ENCODE peak calls at places on chromosome 11, in six cellular contexts. One of them, this sample, is unnamed. For H3K36me3 and H3K27me3, the result is how much of the 10 kb centered on the place peaks cover.

GRCh38 chr11:111631666-111632039 is 29.4 kb downstream of the SIK2 start:
- DNase-seq in body of pancreas: no peak
- DNase-seq in mammary epithelial cell: peak
- DNase-seq in transverse colon: no peak
- DNase-seq in gastrocnemius medialis: no peak
- DNase-seq in WERI-Rb-1: no peak
- DNase-seq in this sample: no peak

GRCh38 chr11:124732230-124732629 is 7.5 kb upstream of the NRGN start:
- DNase-seq in mammary epithelial cell: no peak
- DNase-seq in body of pancreas: no peak
- DNase-seq in transverse colon: no peak
- DNase-seq in WERI-Rb-1: no peak
- DNase-seq in gastrocnemius medialis: peak
- DNase-seq in this sample: no peak

GRCh38 chr11:120073196-120073595 is 64.7 kb downstream of the TRIM29 start:
- DNase-seq in transverse colon: no peak
- DNase-seq in gastrocnemius medialis: peak
- DNase-seq in WERI-Rb-1: peak
- DNase-seq in mammary epithelial cell: no peak
- DNase-seq in body of pancreas: no peak
- DNase-seq in this sample: no peak

GRCh38 chr11:40328890-40329617 is 1130.4 kb downstream of the LRRC4C start:
- DNase-seq in WERI-Rb-1: no peak
- DNase-seq in mammary epithelial cell: peak
- DNase-seq in transverse colon: peak
- DNase-seq in body of pancreas: peak
- DNase-seq in gastrocnemius medialis: no peak
- DNase-seq in this sample: no peak

GRCh38 chr11:85263328-85263727 is 363.8 kb downstream of the DLG2 start:
- DNase-seq in transverse colon: no peak
- DNase-seq in mammary epithelial cell: no peak
- DNase-seq in WERI-Rb-1: no peak
- DNase-seq in gastrocnemius medialis: no peak
- DNase-seq in body of pancreas: no peak
- DNase-seq in this sample: no peak

GRCh38 chr11:22244986-22245592 is 52.2 kb downstream of the ANO5 start:
- DNase-seq in transverse colon: peak
- DNase-seq in gastrocnemius medialis: peak
- DNase-seq in WERI-Rb-1: peak
- DNase-seq in mammary epithelial cell: peak
- DNase-seq in body of pancreas: peak
- DNase-seq in this sample: peak

GRCh38 chr11:61854206-61854875 is 26.2 kb downstream of the FADS2 start:
- DNase-seq in transverse colon: no peak
- DNase-seq in mammary epithelial cell: no peak
- DNase-seq in body of pancreas: no peak
- DNase-seq in WERI-Rb-1: no peak
- DNase-seq in gastrocnemius medialis: no peak
- DNase-seq in this sample: no peak

GRCh38 chr11:7252683-7253213 is 1.0 kb downstream of the SYT9 start:
- DNase-seq in WERI-Rb-1: no peak
- DNase-seq in body of pancreas: peak
- DNase-seq in mammary epithelial cell: no peak
- DNase-seq in transverse colon: no peak
- DNase-seq in gastrocnemius medialis: no peak
- DNase-seq in this sample: no peak

GRCh38 chr11:10666976-10667892 is 26.3 kb downstream of the IRAG1 start:
- DNase-seq in mammary epithelial cell: no peak
- DNase-seq in transverse colon: no peak
- DNase-seq in gastrocnemius medialis: no peak
- DNase-seq in WERI-Rb-1: no peak
- DNase-seq in body of pancreas: no peak
- DNase-seq in this sample: no peak

GRCh38 chr11:64546600-64546999 is 44.4 kb upstream of the SLC22A12 start:
- DNase-seq in transverse colon: no peak
- DNase-seq in body of pancreas: no peak
- DNase-seq in mammary epithelial cell: no peak
- DNase-seq in WERI-Rb-1: peak
- DNase-seq in gastrocnemius medialis: no peak
- DNase-seq in this sample: no peak

GRCh38 chr11:38476808-38477565 is 1879.0 kb upstream of the RAG2 start:
- DNase-seq in gastrocnemius medialis: no peak
- DNase-seq in mammary epithelial cell: no peak
- DNase-seq in body of pancreas: no peak
- DNase-seq in WERI-Rb-1: no peak
- DNase-seq in transverse colon: no peak
- DNase-seq in this sample: no peak

GRCh38 chr11:59560290-59560701 is 49.0 kb downstream of the OR4D9 start:
- DNase-seq in transverse colon: peak
- DNase-seq in mammary epithelial cell: peak
- DNase-seq in body of pancreas: peak
- DNase-seq in WERI-Rb-1: peak
- DNase-seq in gastrocnemius medialis: peak
- DNase-seq in this sample: peak

GRCh38 chr11:30990625-30991348 is 378.8 kb downstream of the DCDC1 start:
- DNase-seq in mammary epithelial cell: no peak
- DNase-seq in gastrocnemius medialis: no peak
- DNase-seq in transverse colon: no peak
- DNase-seq in body of pancreas: no peak
- DNase-seq in WERI-Rb-1: no peak
- DNase-seq in this sample: no peak

GRCh38 chr11:12249590-12250260 is 127.6 kb upstream of the PARVA start:
- DNase-seq in gastrocnemius medialis: no peak
- DNase-seq in transverse colon: peak
- DNase-seq in body of pancreas: peak
- DNase-seq in mammary epithelial cell: no peak
- DNase-seq in WERI-Rb-1: no peak
- DNase-seq in this sample: no peak

GRCh38 chr11:101061606-101062005 is 68.0 kb downstream of the PGR start:
- DNase-seq in transverse colon: no peak
- DNase-seq in WERI-Rb-1: no peak
- DNase-seq in mammary epithelial cell: no peak
- DNase-seq in body of pancreas: no peak
- DNase-seq in gastrocnemius medialis: no peak
- DNase-seq in this sample: no peak

GRCh38 chr11:131969261-131969660 is 598.8 kb downstream of the NTM start:
- DNase-seq in gastrocnemius medialis: no peak
- DNase-seq in mammary epithelial cell: no peak
- DNase-seq in WERI-Rb-1: no peak
- DNase-seq in transverse colon: no peak
- DNase-seq in body of pancreas: no peak
- DNase-seq in this sample: no peak

GRCh38 chr11:112229746-112230433 is 3.7 kb downstream of the PTS start:
- DNase-seq in mammary epithelial cell: no peak
- DNase-seq in body of pancreas: no peak
- DNase-seq in transverse colon: no peak
- DNase-seq in gastrocnemius medialis: no peak
- DNase-seq in WERI-Rb-1: no peak
- DNase-seq in this sample: no peak

GRCh38 chr11:126391286-126391954 is 35.9 kb downstream of the ST3GAL4 start:
- DNase-seq in WERI-Rb-1: no peak
- DNase-seq in transverse colon: no peak
- DNase-seq in body of pancreas: no peak
- DNase-seq in gastrocnemius medialis: no peak
- DNase-seq in mammary epithelial cell: no peak
- DNase-seq in this sample: no peak

GRCh38 chr11:32435511-32435946 is at the start of gene WT1:
- DNase-seq in mammary epithelial cell: no peak
- DNase-seq in transverse colon: no peak
- DNase-seq in gastrocnemius medialis: no peak
- DNase-seq in WERI-Rb-1: no peak
- DNase-seq in body of pancreas: no peak
- DNase-seq in this sample: peak

GRCh38 chr11:61445535-61445934 is 15.6 kb downstream of the SDHAF2 start:
- DNase-seq in mammary epithelial cell: no peak
- DNase-seq in transverse colon: no peak
- DNase-seq in gastrocnemius medialis: no peak
- DNase-seq in body of pancreas: no peak
- DNase-seq in WERI-Rb-1: no peak
- DNase-seq in this sample: no peak

GRCh38 chr11:107689317-107690202 is 22.3 kb downstream of the SLN start:
- DNase-seq in WERI-Rb-1: peak
- DNase-seq in body of pancreas: peak
- DNase-seq in gastrocnemius medialis: peak
- DNase-seq in transverse colon: peak
- DNase-seq in mammary epithelial cell: peak
- DNase-seq in this sample: peak

GRCh38 chr11:120399312-120399711 is 63.1 kb downstream of the ARHGEF12 start:
- DNase-seq in WERI-Rb-1: no peak
- DNase-seq in transverse colon: no peak
- DNase-seq in mammary epithelial cell: no peak
- DNase-seq in gastrocnemius medialis: no peak
- DNase-seq in body of pancreas: no peak
- DNase-seq in this sample: no peak

GRCh38 chr11:824292-824880 is 3.3 kb upstream of the CRACR2B start:
- DNase-seq in WERI-Rb-1: peak
- DNase-seq in transverse colon: peak
- DNase-seq in mammary epithelial cell: no peak
- DNase-seq in gastrocnemius medialis: peak
- DNase-seq in body of pancreas: peak
- DNase-seq in this sample: no peak

GRCh38 chr11:83508804-83509203 is 222.6 kb upstream of the CCDC90B start:
- DNase-seq in mammary epithelial cell: no peak
- DNase-seq in gastrocnemius medialis: no peak
- DNase-seq in WERI-Rb-1: no peak
- DNase-seq in transverse colon: peak
- DNase-seq in body of pancreas: no peak
- DNase-seq in this sample: no peak

GRCh38 chr11:108958446-108959123 is 293.7 kb downstream of the DDX10 start:
- DNase-seq in transverse colon: no peak
- DNase-seq in WERI-Rb-1: no peak
- DNase-seq in body of pancreas: no peak
- DNase-seq in gastrocnemius medialis: no peak
- DNase-seq in mammary epithelial cell: peak
- DNase-seq in this sample: no peak

GRCh38 chr11:61498767-61499341 is 9.7 kb upstream of the LRRC10B start:
- DNase-seq in mammary epithelial cell: no peak
- DNase-seq in gastrocnemius medialis: no peak
- DNase-seq in body of pancreas: no peak
- DNase-seq in WERI-Rb-1: no peak
- DNase-seq in transverse colon: no peak
- DNase-seq in this sample: peak

GRCh38 chr11:66956689-66957290 is 1.4 kb downstream of the PC start:
- DNase-seq in body of pancreas: no peak
- DNase-seq in transverse colon: no peak
- DNase-seq in WERI-Rb-1: no peak
- DNase-seq in gastrocnemius medialis: no peak
- DNase-seq in mammary epithelial cell: peak
- DNase-seq in this sample: peak

GRCh38 chr11:10051868-10052586 is 242.0 kb downstream of the SBF2 start:
- DNase-seq in body of pancreas: no peak
- DNase-seq in mammary epithelial cell: no peak
- DNase-seq in gastrocnemius medialis: no peak
- DNase-seq in WERI-Rb-1: no peak
- DNase-seq in transverse colon: no peak
- DNase-seq in this sample: no peak

GRCh38 chr11:95715777-95716241 is 73.8 kb downstream of the FAM76B start:
- DNase-seq in gastrocnemius medialis: no peak
- DNase-seq in transverse colon: no peak
- DNase-seq in body of pancreas: no peak
- DNase-seq in WERI-Rb-1: no peak
- DNase-seq in mammary epithelial cell: peak
- DNase-seq in this sample: no peak
- H3K4me3 ChIP-seq in gastrocnemius medialis: no peak
- H3K4me3 ChIP-seq in transverse colon: no peak
- H3K4me3 ChIP-seq in body of pancreas: no peak
- H3K4me3 ChIP-seq in WERI-Rb-1: no peak
- H3K4me3 ChIP-seq in mammary epithelial cell: no peak
- H3K4me3 ChIP-seq in this sample: no peak

DNA sequence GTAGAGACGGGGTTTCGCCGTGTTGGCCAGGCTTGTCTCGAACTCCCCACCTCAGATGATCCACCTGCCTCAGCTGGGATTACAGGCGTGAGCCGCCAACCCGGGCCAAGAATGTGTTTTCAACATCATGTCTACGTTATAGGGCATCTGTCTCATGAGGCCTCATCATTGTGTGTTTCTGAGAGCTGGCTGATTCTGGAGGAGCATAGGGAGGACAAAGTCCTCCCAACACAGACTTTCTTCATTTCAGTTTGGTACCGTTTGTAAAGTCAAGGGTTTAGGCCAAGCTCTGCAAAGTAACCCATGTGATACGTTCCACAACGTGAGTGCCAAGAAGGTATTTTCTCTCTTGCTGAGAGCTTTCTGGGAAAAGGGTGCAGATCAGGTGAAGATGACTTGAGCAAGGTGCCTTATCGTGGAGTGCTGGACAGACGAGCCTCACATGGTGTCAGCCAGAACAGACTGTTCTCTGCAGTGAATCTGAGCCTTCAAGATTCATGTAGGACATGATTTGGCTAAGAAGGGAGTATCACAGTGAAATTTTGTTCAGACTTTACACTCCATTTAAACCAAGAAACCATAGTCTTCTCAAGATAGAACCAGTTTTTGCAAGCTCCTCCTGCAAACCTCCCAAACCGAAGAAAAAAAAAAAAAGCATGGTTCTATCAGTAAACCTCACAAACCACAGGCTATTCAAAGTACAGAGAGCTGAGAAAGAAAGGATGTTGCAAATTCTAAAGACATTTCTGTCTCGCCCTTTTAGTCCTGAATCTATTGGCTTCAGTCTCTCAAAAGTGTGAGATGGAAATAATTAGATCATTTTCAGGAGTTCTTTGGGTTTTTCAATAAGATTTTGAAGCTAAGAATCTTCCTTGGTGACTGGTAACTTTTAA is 71.7 kb downstream of the DBX1 start:
- DNase-seq in gastrocnemius medialis: no peak
- DNase-seq in body of pancreas: no peak
- DNase-seq in transverse colon: no peak
- DNase-seq in WERI-Rb-1: no peak
- DNase-seq in mammary epithelial cell: no peak
- DNase-seq in this sample: no peak
- H3K36me3 ChIP-seq in gastrocnemius medialis: under half
- H3K36me3 ChIP-seq in body of pancreas: under half
- H3K36me3 ChIP-seq in transverse colon: under half
- H3K36me3 ChIP-seq in WERI-Rb-1: half or more
- H3K36me3 ChIP-seq in mammary epithelial cell: under half
- H3K36me3 ChIP-seq in this sample: under half

GRCh38 chr11:19336331-19336730 is 95.6 kb upstream of the E2F8 start:
- DNase-seq in WERI-Rb-1: no peak
- DNase-seq in body of pancreas: no peak
- DNase-seq in gastrocnemius medialis: no peak
- DNase-seq in mammary epithelial cell: no peak
- DNase-seq in transverse colon: no peak
- DNase-seq in this sample: no peak
- H3K27me3 ChIP-seq in WERI-Rb-1: half or more
- H3K27me3 ChIP-seq in body of pancreas: under half
- H3K27me3 ChIP-seq in gastrocnemius medialis: under half
- H3K27me3 ChIP-seq in mammary epithelial cell: under half
- H3K27me3 ChIP-seq in transverse colon: under half
- H3K27me3 ChIP-seq in this sample: under half

GRCh38 chr11:88507771-88508557 is 170.4 kb upstream of the CTSC start:
- DNase-seq in mammary epithelial cell: no peak
- DNase-seq in transverse colon: no peak
- DNase-seq in gastrocnemius medialis: no peak
- DNase-seq in WERI-Rb-1: no peak
- DNase-seq in body of pancreas: no peak
- DNase-seq in this sample: no peak
- H3K4me3 ChIP-seq in mammary epithelial cell: no peak
- H3K4me3 ChIP-seq in transverse colon: peak
- H3K4me3 ChIP-seq in gastrocnemius medialis: peak
- H3K4me3 ChIP-seq in WERI-Rb-1: no peak
- H3K4me3 ChIP-seq in body of pancreas: no peak
- H3K4me3 ChIP-seq in this sample: peak

GRCh38 chr11:133934599-133935550 is 21.9 kb downstream of the IGSF9B start:
- DNase-seq in transverse colon: peak
- DNase-seq in WERI-Rb-1: peak
- DNase-seq in gastrocnemius medialis: no peak
- DNase-seq in body of pancreas: no peak
- DNase-seq in mammary epithelial cell: peak
- DNase-seq in this sample: peak
- H3K36me3 ChIP-seq in transverse colon: under half
- H3K36me3 ChIP-seq in WERI-Rb-1: half or more
- H3K36me3 ChIP-seq in gastrocnemius medialis: under half
- H3K36me3 ChIP-seq in body of pancreas: under half
- H3K36me3 ChIP-seq in mammary epithelial cell: under half
- H3K36me3 ChIP-seq in this sample: under half

This sample was measured in H7.